ENCODE peak calls at places on chromosomes 2 and 18, in four cellular contexts. J is H1, U is neuronal stem cell, P is H9. L is an unnamed sample.

GRCh38 chr2:224849264-224849663 is 133.1 kb upstream of the CCDC195 start:
- DNase-seq in U (no peak), P (no peak), J (no peak), L (peak)

GRCh38 chr2:139478191-139478914 is 698.2 kb upstream of the NXPH2 start:
- DNase-seq in U (no peak), J (no peak), P (no peak), L (no peak)

GRCh38 chr18:77250926-77251729 is 1.5 kb downstream of the GALR1 start:
- DNase-seq in U (peak), J (no peak), P (peak), L (peak)

GRCh38 chr2:186910996-186911395 is 62.0 kb upstream of the ZSWIM2 start:
- DNase-seq in J (no peak), P (no peak), U (no peak), L (no peak)

GRCh38 chr2:65130440-65131175 is 702 bp upstream of the RAB1A start:
- DNase-seq in U (no peak), P (no peak), J (no peak), L (no peak)

GRCh38 chr2:236981710-236982485 is 103.8 kb upstream of the COPS8 start:
- DNase-seq in U (no peak), P (peak), J (no peak), L (no peak)

GRCh38 chr2:222861411-222862067 is 703 bp downstream of the ACSL3 start:
- DNase-seq in P (no peak), U (no peak), J (no peak), L (no peak)

GRCh38 chr18:59719533-59720325 is 22.5 kb upstream of the CCBE1 start:
- DNase-seq in P (no peak), J (no peak), U (no peak), L (no peak)

GRCh38 chr2:72007402-72007801 is 140.3 kb downstream of the CYP26B1 start:
- DNase-seq in U (no peak), J (no peak), P (no peak), L (no peak)

GRCh38 chr18:3207565-3207964 is 12.2 kb downstream of the MYOM1 start:
- DNase-seq in P (no peak), J (no peak), U (no peak), L (peak)

GRCh38 chr18:55546873-55547704 is 40.9 kb downstream of the TCF4 start:
- DNase-seq in U (no peak), J (no peak), P (no peak), L (no peak)

GRCh38 chr18:26516964-26517363 is 31.4 kb downstream of the KCTD1 start:
- DNase-seq in U (no peak), J (no peak), P (no peak), L (peak)

GRCh38 chr2:152037711-152038110 is 61.1 kb downstream of the CACNB4 start:
- DNase-seq in P (no peak), J (no peak), U (no peak), L (no peak)

GRCh38 chr2:191950132-191950885 is 103.4 kb upstream of the CAVIN2 start:
- DNase-seq in J (no peak), P (no peak), U (no peak), L (peak)

GRCh38 chr2:15642334-15643208 is 50.9 kb downstream of the DDX1 start:
- DNase-seq in U (peak), P (no peak), J (no peak), L (peak)

GRCh38 chr2:14661163-14661562 is 28.6 kb downstream of the LRATD1 start:
- DNase-seq in P (no peak), J (no peak), U (no peak), L (peak)

GRCh38 chr18:67381608-67382150 is 134.8 kb downstream of the DSEL start:
- DNase-seq in P (no peak), U (no peak), J (no peak), L (no peak)

GRCh38 chr2:86453838-86454237 is 12.7 kb downstream of the KDM3A start:
- DNase-seq in U (no peak), P (no peak), J (no peak), L (no peak)

GRCh38 chr2:37623409-37623808 is 48.0 kb downstream of the CDC42EP3 start:
- DNase-seq in J (no peak), U (no peak), P (no peak), L (no peak)

GRCh38 chr2:219358170-219359075 is 25.9 kb upstream of the RESP18 start:
- DNase-seq in P (peak), J (no peak), U (no peak), L (no peak)

GRCh38 chr2:52794611-52795010 is 973.0 kb upstream of the CHAC2 start:
- DNase-seq in J (no peak), U (no peak), P (no peak), L (no peak)

GRCh38 chr2:43214253-43214652 is 12.2 kb downstream of the ZFP36L2 start:
- DNase-seq in P (peak), U (no peak), J (no peak), L (peak)

GRCh38 chr2:28231110-28231621 is 161.5 kb upstream of the FOSL2 start:
- DNase-seq in U (no peak), P (no peak), J (no peak), L (no peak)

GRCh38 chr18:65760457-65760856 is 9.6 kb downstream of the CDH7 start:
- DNase-seq in P (no peak), J (no peak), U (no peak), L (no peak)

GRCh38 chr2:186526281-186526680 is 40.2 kb downstream of the ZC3H15 start:
- DNase-seq in P (no peak), U (no peak), J (no peak), L (no peak)

GRCh38 chr2:158681816-158682215 is 113.3 kb upstream of the DAPL1 start:
- DNase-seq in U (no peak), P (no peak), J (no peak), L (no peak)

GRCh38 chr2:98476192-98476868 is 31.7 kb downstream of the INPP4A start:
- DNase-seq in J (no peak), P (no peak), U (no peak), L (no peak)

GRCh38 chr2:9123069-9123468 is 83.5 kb upstream of the ASAP2 start:
- DNase-seq in P (no peak), J (no peak), U (no peak), L (no peak)

GRCh38 chr2:111120253-111121027 is at the start of gene BCL2L11:
- DNase-seq in U (peak), J (peak), P (peak), L (peak)
- H4K8ac ChIP-seq in U (peak), J (peak), P (no peak), L (no peak)

GRCh38 chr2:205034034-205034433 is 488.8 kb downstream of the PARD3B start:
- DNase-seq in U (no peak), P (no peak), J (no peak), L (no peak)

GRCh38 chr2:205033431-205033830 is 488.2 kb downstream of the PARD3B start:
- DNase-seq in P (no peak), J (no peak), U (no peak), L (no peak)

GRCh38 chr2:205030695-205031094 is 485.4 kb downstream of the PARD3B start:
- DNase-seq in J (no peak), U (no peak), P (no peak), L (no peak)

GRCh38 chr2:205032093-205032551 is 486.8 kb downstream of the PARD3B start:
- DNase-seq in P (no peak), J (no peak), U (no peak), L (no peak)
- H4K8ac ChIP-seq in P (no peak), J (no peak), U (no peak), L (no peak)

GRCh38 chr18:29176681-29177080 is 999.8 kb upstream of the CDH2 start:
- DNase-seq in U (no peak), P (no peak), J (no peak), L (no peak)

GRCh38 chr18:29169599-29169998 is 992.7 kb upstream of the CDH2 start:
- DNase-seq in J (no peak), P (no peak), U (no peak), L (no peak)

GRCh38 chr18:29174891-29175290 is 998.0 kb upstream of the CDH2 start:
- DNase-seq in U (no peak), J (no peak), P (no peak), L (no peak)

GRCh38 chr18:29172151-29173015 is 995.5 kb upstream of the CDH2 start:
- DNase-seq in J (no peak), U (no peak), P (no peak), L (no peak)
- H4K8ac ChIP-seq in J (no peak), U (no peak), P (no peak), L (no peak)

GRCh38 chr2:31865215-31865614 is 145.6 kb downstream of the MEMO1 start:
- DNase-seq in U (no peak), P (no peak), J (no peak), L (no peak)

GRCh38 chr2:31859959-31860358 is 150.8 kb downstream of the MEMO1 start:
- DNase-seq in P (no peak), U (no peak), J (no peak), L (no peak)

GRCh38 chr2:31863867-31864266 is 146.9 kb downstream of the MEMO1 start:
- DNase-seq in J (no peak), P (no peak), U (no peak), L (no peak)
- H4K8ac ChIP-seq in J (no peak), P (no peak), U (no peak), L (no peak)

GRCh38 chr2:55418072-55418471 is 1.6 kb downstream of the CCDC88A start:
- DNase-seq in U (no peak), J (no peak), P (no peak), L (no peak)

GRCh38 chr2:55418512-55419235 is 982 bp downstream of the CCDC88A start:
- DNase-seq in J (no peak), U (no peak), P (no peak), L (peak)

GRCh38 chr2:55419514-55420243 is at the start of gene CCDC88A:
- DNase-seq in U (peak), J (peak), P (peak), L (peak)

GRCh38 chr2:55420244-55420713 is 623 bp upstream of the CCDC88A start:
- DNase-seq in U (no peak), P (no peak), J (no peak), L (no peak)

GRCh38 chr2:55419236-55419513 is 481 bp downstream of the CCDC88A start:
- DNase-seq in U (no peak), J (no peak), P (peak), L (peak)
- H4K8ac ChIP-seq in U (no peak), J (peak), P (no peak), L (no peak)

L was measured in mesendoderm.